ENCODE peak calls at places on chromosome 1, in ten cellular contexts. One of them, this sample, is unnamed.

GRCh38 chr1:31010081-31010989 is 55.2 kb downstream of the PUM1 start:
- DNase-seq in ovary: no peak
- DNase-seq in heart left ventricle: no peak
- DNase-seq in activated CD4-positive, alpha-beta T cell treated with anti-CD3 and anti-CD28 coated beads for 24 hours: peak; percentile 12
- DNase-seq in lower lobe of right lung: no peak
- DNase-seq in T-helper 2 cell: no peak
- DNase-seq in HuH-7: no peak
- DNase-seq in HCEC 1CT: peak; percentile 82
- DNase-seq in MM.1S: no peak
- DNase-seq in mucosa of gallbladder: no peak
- DNase-seq in this sample: no peak

GRCh38 chr1:117061986-117062415 is 1.9 kb downstream of the TTF2 start:
- DNase-seq in ovary: no peak
- DNase-seq in heart left ventricle: no peak
- DNase-seq in activated CD4-positive, alpha-beta T cell treated with anti-CD3 and anti-CD28 coated beads for 24 hours: peak; percentile 29
- DNase-seq in lower lobe of right lung: no peak
- DNase-seq in T-helper 2 cell: no peak
- DNase-seq in HuH-7: no peak
- DNase-seq in HCEC 1CT: peak; percentile 59
- DNase-seq in MM.1S: no peak
- DNase-seq in mucosa of gallbladder: no peak
- DNase-seq in this sample: peak; percentile 8

GRCh38 chr1:65490231-65491009 is 70.0 kb downstream of the LEPR start:
- DNase-seq in ovary: no peak
- DNase-seq in heart left ventricle: no peak
- DNase-seq in activated CD4-positive, alpha-beta T cell treated with anti-CD3 and anti-CD28 coated beads for 24 hours: no peak
- DNase-seq in lower lobe of right lung: no peak
- DNase-seq in T-helper 2 cell: no peak
- DNase-seq in HuH-7: no peak
- DNase-seq in HCEC 1CT: no peak
- DNase-seq in MM.1S: no peak
- DNase-seq in mucosa of gallbladder: no peak
- DNase-seq in this sample: no peak

GRCh38 chr1:63557365-63557987 is 34.2 kb downstream of the EFCAB7 start:
- DNase-seq in ovary: no peak
- DNase-seq in heart left ventricle: no peak
- DNase-seq in activated CD4-positive, alpha-beta T cell treated with anti-CD3 and anti-CD28 coated beads for 24 hours: no peak
- DNase-seq in lower lobe of right lung: no peak
- DNase-seq in T-helper 2 cell: no peak
- DNase-seq in HuH-7: peak; percentile 4
- DNase-seq in HCEC 1CT: peak; percentile 42
- DNase-seq in MM.1S: peak; percentile 54
- DNase-seq in mucosa of gallbladder: no peak
- DNase-seq in this sample: no peak

GRCh38 chr1:116540088-116540487 is 30.7 kb downstream of the CD58 start:
- DNase-seq in ovary: no peak
- DNase-seq in heart left ventricle: no peak
- DNase-seq in activated CD4-positive, alpha-beta T cell treated with anti-CD3 and anti-CD28 coated beads for 24 hours: no peak
- DNase-seq in lower lobe of right lung: no peak
- DNase-seq in T-helper 2 cell: no peak
- DNase-seq in HuH-7: no peak
- DNase-seq in HCEC 1CT: peak; percentile 7
- DNase-seq in MM.1S: peak; percentile 15
- DNase-seq in mucosa of gallbladder: no peak
- DNase-seq in this sample: no peak

GRCh38 chr1:46021046-46021822 is 111.2 kb downstream of the PIK3R3 start:
- DNase-seq in ovary: no peak
- DNase-seq in heart left ventricle: no peak
- DNase-seq in activated CD4-positive, alpha-beta T cell treated with anti-CD3 and anti-CD28 coated beads for 24 hours: no peak
- DNase-seq in lower lobe of right lung: no peak
- DNase-seq in T-helper 2 cell: no peak
- DNase-seq in HuH-7: no peak
- DNase-seq in HCEC 1CT: no peak
- DNase-seq in MM.1S: no peak
- DNase-seq in mucosa of gallbladder: no peak
- DNase-seq in this sample: no peak

GRCh38 chr1:42430286-42430685 is 25.5 kb downstream of the ZMYND12 start:
- DNase-seq in ovary: no peak
- DNase-seq in heart left ventricle: no peak
- DNase-seq in activated CD4-positive, alpha-beta T cell treated with anti-CD3 and anti-CD28 coated beads for 24 hours: no peak
- DNase-seq in lower lobe of right lung: no peak
- DNase-seq in T-helper 2 cell: no peak
- DNase-seq in HuH-7: no peak
- DNase-seq in HCEC 1CT: peak; percentile 72
- DNase-seq in MM.1S: no peak
- DNase-seq in mucosa of gallbladder: no peak
- DNase-seq in this sample: no peak

GRCh38 chr1:9892563-9893528 is 17.2 kb downstream of the CTNNBIP1 start:
- DNase-seq in ovary: no peak
- DNase-seq in heart left ventricle: no peak
- DNase-seq in activated CD4-positive, alpha-beta T cell treated with anti-CD3 and anti-CD28 coated beads for 24 hours: no peak
- DNase-seq in lower lobe of right lung: no peak
- DNase-seq in T-helper 2 cell: no peak
- DNase-seq in HuH-7: no peak
- DNase-seq in HCEC 1CT: peak; percentile 88
- DNase-seq in MM.1S: no peak
- DNase-seq in mucosa of gallbladder: no peak
- DNase-seq in this sample: no peak

GRCh38 chr1:178031856-178032320 is 62.0 kb upstream of the RASAL2 start:
- DNase-seq in ovary: peak; percentile 87
- DNase-seq in heart left ventricle: peak; percentile 92
- DNase-seq in activated CD4-positive, alpha-beta T cell treated with anti-CD3 and anti-CD28 coated beads for 24 hours: no peak
- DNase-seq in lower lobe of right lung: peak; percentile 82
- DNase-seq in T-helper 2 cell: no peak
- DNase-seq in HuH-7: peak; percentile 78
- DNase-seq in HCEC 1CT: peak; percentile 82
- DNase-seq in MM.1S: peak; percentile 59
- DNase-seq in mucosa of gallbladder: peak; percentile 93
- DNase-seq in this sample: no peak

GRCh38 chr1:199929556-199929955 is 98.0 kb upstream of the NR5A2 start:
- DNase-seq in ovary: no peak
- DNase-seq in heart left ventricle: no peak
- DNase-seq in activated CD4-positive, alpha-beta T cell treated with anti-CD3 and anti-CD28 coated beads for 24 hours: no peak
- DNase-seq in lower lobe of right lung: no peak
- DNase-seq in T-helper 2 cell: no peak
- DNase-seq in HuH-7: no peak
- DNase-seq in HCEC 1CT: no peak
- DNase-seq in MM.1S: no peak
- DNase-seq in mucosa of gallbladder: no peak
- DNase-seq in this sample: no peak

GRCh38 chr1:185480545-185480944 is 163.5 kb upstream of the IVNS1ABP start:
- DNase-seq in ovary: no peak
- DNase-seq in heart left ventricle: no peak
- DNase-seq in activated CD4-positive, alpha-beta T cell treated with anti-CD3 and anti-CD28 coated beads for 24 hours: no peak
- DNase-seq in lower lobe of right lung: no peak
- DNase-seq in T-helper 2 cell: no peak
- DNase-seq in HuH-7: no peak
- DNase-seq in HCEC 1CT: no peak
- DNase-seq in MM.1S: no peak
- DNase-seq in mucosa of gallbladder: no peak
- DNase-seq in this sample: no peak

This sample was measured in central memory CD4-positive, alpha-beta T cell.